ENCODE peak calls at places on chromosomes 1 and 21, in four cellular contexts. U, Q, N and A are unnamed samples.
A peak's percentile ranks its signal among the peaks of the same experiment; 100 is the strongest.

GRCh38 chr21:38679531-38679930 is 126.2 kb upstream of the ETS2 start:
- DNase-seq in U (no peak), Q (no peak), N (no peak), A (no peak)

GRCh38 chr1:41515131-41515678 is 30.7 kb upstream of the EDN2 start:
- DNase-seq in U (no peak), Q (peak; percentile 48), N (no peak), A (no peak)

GRCh38 chr1:236534164-236534651 is 10.4 kb downstream of the LGALS8 start:
- DNase-seq in U (no peak), Q (no peak), N (peak; percentile 36), A (no peak)

GRCh38 chr1:45348966-45349677 is 8.9 kb upstream of the MUTYH start:
- DNase-seq in U (no peak), Q (no peak), N (no peak), A (no peak)

GRCh38 chr1:51303315-51303714 is 27.0 kb downstream of the TTC39A start:
- DNase-seq in U (no peak), Q (no peak), N (no peak), A (no peak)

GRCh38 chr1:29209173-29209572 is 21.6 kb downstream of the MECR start:
- DNase-seq in U (no peak), Q (no peak), N (no peak), A (no peak)

GRCh38 chr1:22607154-22607553 is 29.3 kb upstream of the C1QA start:
- DNase-seq in U (no peak), Q (no peak), N (no peak), A (no peak)

GRCh38 chr1:197222025-197222685 is 45.9 kb upstream of the CRB1 start:
- DNase-seq in U (no peak), Q (no peak), N (no peak), A (no peak)